ENCODE peak calls at places on chromosomes 6 and 20, in four cellular contexts. K is T follicular helper cell, F is HFF-Myc, I is endothelial cell. O is an unnamed sample.
A peak's percentile ranks its signal among the peaks of the same experiment; 100 is the strongest.

GRCh38 chr20:20843982-20844381 is 131.5 kb upstream of the RALGAPA2 start:
- DNase-seq in F (no peak), K (no peak), I (no peak), O (no peak)

GRCh38 chr6:27066802-27067201 is 180.7 kb upstream of the PRSS16 start:
- DNase-seq in I (no peak), K (no peak), F (no peak), O (no peak)

GRCh38 chr20:20837574-20838021 is 125.2 kb upstream of the RALGAPA2 start:
- DNase-seq in K (peak; percentile 5), F (peak; percentile 6), I (peak; percentile 72), O (no peak)

GRCh38 chr20:34525709-34526416 is 9.6 kb downstream of the DYNLRB1 start:
- DNase-seq in K (no peak), I (no peak), F (peak; percentile 97), O (no peak)

GRCh38 chr6:51292659-51293058 is 474.0 kb downstream of the TFAP2B start:
- DNase-seq in K (no peak), I (no peak), F (no peak), O (no peak)

GRCh38 chr20:46583411-46584214 is 33.2 kb upstream of the OCSTAMP start:
- DNase-seq in F (no peak), K (no peak), I (no peak), O (no peak)

GRCh38 chr20:46087161-46087560 is 2.6 kb downstream of the NCOA5 start:
- DNase-seq in F (no peak), K (no peak), I (no peak), O (no peak)

GRCh38 chr6:127367023-127367375 is 23.6 kb upstream of the ECHDC1 start:
- DNase-seq in K (no peak), F (no peak), I (no peak), O (no peak)

GRCh38 chr6:149060300-149060984 is 257.1 kb upstream of the TAB2 start:
- DNase-seq in I (no peak), F (no peak), K (peak; percentile 30), O (peak; percentile 20)

GRCh38 chr6:157597461-157598312 is 216.7 kb downstream of the ZDHHC14 start:
- DNase-seq in I (peak; percentile 47), K (no peak), F (no peak), O (no peak)

GRCh38 chr20:55269913-55270312 is 735.4 kb downstream of the CBLN4 start:
- DNase-seq in K (no peak), I (no peak), F (no peak), O (no peak)

GRCh38 chr6:170048615-170049256 is 242.1 kb downstream of the DLL1 start:
- DNase-seq in I (no peak), F (no peak), K (no peak), O (no peak)

GRCh38 chr6:21887301-21888185 is 294.0 kb downstream of the SOX4 start:
- DNase-seq in K (no peak), I (no peak), F (no peak), O (no peak)